ENCODE peak calls at places on chromosomes 12 and 14, in nine cellular contexts. P is AG04450, R is pancreas, Z is PC-3, D is body of pancreas, Q is uterus, N is psoas muscle, S is hepatocyte, H is SK-N-MC. E is an unnamed sample. For H3K9me3, the result is how much of the 10 kb centered on the place peaks cover.

GRCh38 chr12:111434049-111434448 is 28.3 kb downstream of the SH2B3 start:
- DNase-seq in P (no peak), R (no peak), Z (no peak), D (no peak), Q (no peak), N (no peak), S (no peak), H (no peak), E (no peak)

GRCh38 chr12:80195143-80195726 is 95.9 kb downstream of the OTOGL start:
- DNase-seq in P (peak), R (no peak), Z (peak), D (no peak), Q (no peak), N (no peak), S (peak), H (peak), E (no peak)

GRCh38 chr12:21659383-21659782 is 1.7 kb upstream of the LDHB start:
- DNase-seq in P (no peak), R (no peak), Z (peak), D (no peak), Q (no peak), N (no peak), S (no peak), H (no peak), E (no peak)

GRCh38 chr12:26789731-26790644 is 43.0 kb downstream of the ITPR2 start:
- DNase-seq in P (no peak), R (no peak), Z (peak), D (no peak), Q (no peak), N (no peak), S (no peak), H (no peak), E (no peak)

GRCh38 chr12:87784350-87784749 is 244.9 kb downstream of the C12orf50 start:
- DNase-seq in P (no peak), R (no peak), Z (no peak), D (no peak), Q (no peak), N (no peak), S (no peak), H (no peak), E (no peak)

GRCh38 chr14:95043732-95044462 is 113.4 kb downstream of the DICER1 start:
- DNase-seq in P (no peak), R (no peak), Z (no peak), D (no peak), Q (peak), N (no peak), S (no peak), H (no peak), E (no peak)

GRCh38 chr12:93054021-93054420 is 124.9 kb upstream of the EEA1 start:
- DNase-seq in P (no peak), R (no peak), Z (no peak), D (no peak), Q (no peak), N (no peak), S (no peak), H (no peak), E (no peak)

GRCh38 chr12:31423405-31423804 is 97.5 kb upstream of the SINHCAF start:
- DNase-seq in P (no peak), R (no peak), Z (no peak), D (no peak), Q (no peak), N (no peak), S (no peak), H (no peak), E (no peak)

GRCh38 chr12:98516184-98516873 is 939 bp downstream of the TMPO start:
- DNase-seq in P (peak), R (peak), Z (peak), D (peak), Q (peak), N (peak), S (peak), H (peak), E (no peak)

GRCh38 chr12:124829008-124829707 is 34.5 kb downstream of the SCARB1 start:
- DNase-seq in P (peak), R (no peak), Z (peak), D (no peak), Q (no peak), N (no peak), S (peak), H (no peak), E (no peak)

GRCh38 chr14:59585891-59586554 is 9.4 kb upstream of the CCDC175 start:
- DNase-seq in P (no peak), R (no peak), Z (peak), D (no peak), Q (no peak), N (no peak), S (no peak), H (peak), E (no peak)

GRCh38 chr14:64674829-64675228 is 29.4 kb upstream of the PLEKHG3 start:
- DNase-seq in P (no peak), R (no peak), Z (no peak), D (no peak), Q (no peak), N (no peak), S (no peak), H (no peak), E (no peak)

GRCh38 chr14:24695265-24696241 is 61.6 kb upstream of the GZMB start:
- DNase-seq in P (no peak), R (no peak), Z (no peak), D (no peak), Q (no peak), N (no peak), S (no peak), H (no peak), E (no peak)

GRCh38 chr14:105495990-105496830 is 5.2 kb downstream of the TEDC1 start:
- DNase-seq in P (no peak), R (no peak), Z (no peak), D (no peak), Q (no peak), N (peak), S (no peak), H (no peak), E (no peak)

GRCh38 chr14:32477406-32477805 is 148.3 kb downstream of the AKAP6 start:
- DNase-seq in P (no peak), R (no peak), Z (no peak), D (no peak), Q (no peak), N (no peak), S (no peak), H (no peak), E (no peak)

GRCh38 chr12:48198619-48198973 is 4.5 kb downstream of the OR10AD1 start:
- DNase-seq in P (no peak), R (peak), Z (no peak), D (peak), Q (peak), N (peak), S (no peak), H (no peak), E (no peak)

DNA sequence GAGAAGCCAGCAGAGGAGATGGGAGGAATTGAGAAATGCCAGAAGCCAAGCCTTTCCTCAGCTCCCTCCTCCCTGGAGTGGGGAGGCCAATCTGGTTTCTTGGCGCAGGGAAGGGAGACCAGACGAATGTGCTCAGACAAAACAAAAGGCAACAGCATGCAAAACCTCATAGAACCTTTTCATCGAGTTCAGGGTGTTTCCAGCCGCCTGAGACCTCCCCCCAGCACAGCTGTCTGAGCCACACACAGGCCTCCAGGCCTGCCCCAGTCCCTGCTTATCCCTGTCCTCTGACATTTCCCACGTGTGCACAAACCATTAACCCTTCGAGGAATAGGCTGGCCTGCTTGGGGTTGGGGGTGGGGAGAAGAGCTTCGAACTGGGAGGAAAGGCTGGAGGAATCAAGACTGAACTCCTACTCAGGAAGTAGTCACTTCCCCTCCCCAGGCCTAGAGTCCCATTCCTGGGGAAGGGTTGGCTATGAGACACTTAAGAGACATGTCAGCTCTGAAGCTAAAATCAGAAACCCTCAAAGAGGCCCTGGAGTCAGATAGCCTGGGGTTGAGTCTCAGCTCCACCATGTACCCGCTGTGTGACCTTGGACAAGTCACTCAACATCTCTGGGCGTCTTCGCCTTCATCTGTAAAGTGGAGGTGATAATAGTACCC is 10.7 kb downstream of the TBX3 start:
- DNase-seq in P (peak), R (no peak), Z (peak), D (no peak), Q (peak), N (no peak), S (peak), H (no peak), E (no peak)
- H3K4me3 ChIP-seq in P (peak), R (no peak), Z (peak), D (no peak), Q (peak), N (no peak), S (peak), H (no peak), E (no peak)

GRCh38 chr14:84107835-84108343 is 1422.1 kb upstream of the FLRT2 start:
- DNase-seq in P (no peak), R (no peak), Z (no peak), D (no peak), Q (no peak), N (no peak), S (no peak), H (no peak), E (no peak)

GRCh38 chr14:84108746-84109457 is 1421.0 kb upstream of the FLRT2 start:
- DNase-seq in P (no peak), R (no peak), Z (peak), D (no peak), Q (no peak), N (no peak), S (no peak), H (no peak), E (no peak)

DNA sequence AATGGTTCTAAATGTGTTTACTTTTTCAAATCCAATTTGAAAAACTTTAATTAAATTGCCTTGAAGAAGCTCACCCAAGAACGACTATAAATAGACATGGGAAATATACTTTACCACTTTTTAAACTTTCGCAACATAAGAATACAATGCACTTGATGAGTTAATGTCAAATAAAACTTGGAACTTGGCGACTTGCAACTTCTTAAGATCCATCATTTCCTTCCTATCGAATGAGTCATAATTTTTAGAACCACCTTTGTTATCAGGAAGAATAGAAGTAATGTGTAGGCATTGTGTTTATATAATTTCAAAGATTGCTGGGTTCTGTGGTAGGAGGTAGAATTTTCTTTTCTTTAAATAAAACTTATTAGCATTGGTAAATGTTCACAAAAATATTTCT is 1417.4 kb upstream of the FLRT2 start:
- DNase-seq in P (no peak), R (no peak), Z (peak), D (no peak), Q (no peak), N (no peak), S (no peak), H (no peak), E (no peak)
- H3K9me3 ChIP-seq in P (under half), R (under half), Z (under half), D (under half), Q (under half), N (under half), S (under half), H (under half), E (under half)

GRCh38 chr14:58107947-58108552 is 44.0 kb downstream of the ARMH4 start:
- DNase-seq in P (peak), R (no peak), Z (peak), D (peak), Q (peak), N (no peak), S (peak), H (peak), E (no peak)
- H3K4me3 ChIP-seq in P (no peak), R (no peak), Z (no peak), D (no peak), Q (no peak), N (no peak), S (no peak), H (no peak), E (no peak)

DNA sequence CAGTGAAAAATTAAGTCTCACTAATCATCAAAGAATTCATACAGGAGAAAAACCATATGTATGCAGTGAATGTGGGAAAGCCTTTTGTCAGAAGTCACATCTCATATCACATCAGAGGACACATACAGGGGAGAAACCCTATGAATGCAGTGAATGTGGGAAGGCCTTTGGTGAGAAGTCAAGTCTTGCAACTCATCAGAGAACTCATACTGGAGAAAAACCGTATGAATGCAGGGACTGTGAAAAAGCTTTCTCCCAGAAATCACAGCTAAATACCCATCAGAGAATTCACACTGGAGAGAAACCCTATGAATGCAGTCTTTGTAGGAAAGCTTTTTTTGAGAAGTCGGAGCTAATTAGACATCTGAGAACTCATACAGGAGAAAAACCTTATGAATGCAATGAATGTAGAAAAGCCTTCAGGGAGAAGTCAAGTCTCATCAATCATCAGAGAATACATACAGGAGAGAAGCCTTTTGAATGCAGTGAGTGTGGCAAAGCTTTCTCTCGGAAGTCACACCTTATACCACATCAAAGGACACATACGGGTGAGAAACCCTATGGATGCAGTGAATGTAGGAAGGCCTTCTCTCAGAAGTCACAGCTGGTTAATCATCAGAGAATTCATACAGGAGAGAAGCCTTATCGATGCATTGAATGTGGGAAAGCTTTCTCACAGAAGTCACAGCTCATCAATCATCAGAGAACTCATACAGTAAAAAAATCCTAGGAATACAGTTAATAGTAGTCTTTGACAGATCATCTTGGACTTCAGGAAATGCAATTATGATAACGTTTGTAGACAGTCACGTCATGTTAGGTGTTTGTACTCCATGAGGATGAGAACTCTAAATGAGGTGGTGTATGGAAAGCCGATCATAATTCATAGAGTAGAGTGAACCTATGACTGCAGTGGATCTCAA is 21.2 kb downstream of the ZNF84 start:
- DNase-seq in P (no peak), R (no peak), Z (peak), D (no peak), Q (no peak), N (no peak), S (no peak), H (no peak), E (no peak)
- H3K9me3 ChIP-seq in P (under half), R (under half), Z (half or more), D (half or more), Q (half or more), N (half or more), S (half or more), H (half or more), E (half or more)

GRCh38 chr14:89164168-89165074 is 252.6 kb downstream of the FOXN3 start:
- DNase-seq in P (no peak), R (no peak), Z (no peak), D (no peak), Q (no peak), N (no peak), S (no peak), H (no peak), E (no peak)
- H3K4me3 ChIP-seq in P (no peak), R (no peak), Z (no peak), D (no peak), Q (no peak), N (peak), S (no peak), H (no peak), E (peak)

GRCh38 chr14:67071506-67071905 is 117.7 kb upstream of the GARIN2 start:
- DNase-seq in P (no peak), R (no peak), Z (no peak), D (no peak), Q (no peak), N (no peak), S (no peak), H (no peak), E (no peak)

GRCh38 chr14:67068246-67068645 is 121.0 kb upstream of the GARIN2 start:
- DNase-seq in P (no peak), R (no peak), Z (no peak), D (no peak), Q (no peak), N (no peak), S (no peak), H (no peak), E (no peak)
- H3K9me3 ChIP-seq in P (under half), R (under half), Z (under half), D (under half), Q (under half), N (under half), S (under half), H (under half), E (under half)

DNA sequence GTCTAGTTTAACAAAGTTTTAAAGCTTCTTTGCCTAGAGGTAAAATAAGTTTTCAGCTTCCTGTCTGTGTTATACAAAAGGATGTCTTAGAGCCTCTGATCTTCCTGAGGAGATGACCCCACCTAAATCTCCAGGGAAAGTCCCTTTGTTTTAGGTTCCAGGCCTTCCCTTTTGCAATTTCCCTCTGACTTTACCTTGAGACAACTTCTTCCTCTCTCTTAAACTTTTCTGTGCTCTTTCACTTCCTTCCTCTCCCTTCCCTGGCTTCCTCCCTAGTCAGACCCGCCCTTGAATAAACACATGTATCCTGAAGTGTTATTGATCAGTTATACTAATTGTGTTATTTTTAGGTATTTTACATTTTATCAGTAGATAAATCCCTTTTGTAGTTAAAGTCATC is 134.8 kb downstream of the DYRK2 start:
- DNase-seq in P (no peak), R (no peak), Z (no peak), D (no peak), Q (no peak), N (no peak), S (no peak), H (no peak), E (no peak)
- H3K4me3 ChIP-seq in P (no peak), R (no peak), Z (no peak), D (no peak), Q (no peak), N (no peak), S (no peak), H (no peak), E (no peak)

GRCh38 chr12:113622410-113622809 is 150.7 kb upstream of the LHX5 start:
- DNase-seq in P (no peak), R (no peak), Z (no peak), D (no peak), Q (no peak), N (no peak), S (no peak), H (no peak), E (no peak)

GRCh38 chr12:113620437-113620976 is 148.8 kb upstream of the LHX5 start:
- DNase-seq in P (no peak), R (no peak), Z (no peak), D (no peak), Q (no peak), N (no peak), S (no peak), H (no peak), E (no peak)

GRCh38 chr12:113630625-113631024 is 159.0 kb upstream of the LHX5 start:
- DNase-seq in P (no peak), R (no peak), Z (no peak), D (no peak), Q (no peak), N (no peak), S (no peak), H (no peak), E (no peak)

GRCh38 chr12:113625499-113625898 is 153.8 kb upstream of the LHX5 start:
- DNase-seq in P (no peak), R (no peak), Z (no peak), D (no peak), Q (no peak), N (no peak), S (no peak), H (no peak), E (no peak)
- H3K9me3 ChIP-seq in P (under half), R (under half), Z (under half), D (under half), Q (under half), N (under half), S (under half), H (under half), E (under half)